ENCODE peak calls at places on chromosomes 5 and 9, in six cellular contexts. Q is spleen, A is tibial nerve, C is A549, X is IMR-90, Y is esophagus muscularis mucosa. I is an unnamed sample.

GRCh38 chr9:116741106-116741740 is 54.1 kb downstream of the TRIM32 start:
- DNase-seq in A (no peak), Q (no peak), Y (no peak), C (no peak), X (no peak), I (no peak)

GRCh38 chr9:21160178-21160577 is 6.3 kb downstream of the IFNA21 start:
- DNase-seq in C (no peak), Y (no peak), A (no peak), Q (no peak), X (no peak), I (no peak)

GRCh38 chr9:133839822-133840329 is 101.7 kb upstream of the SARDH start:
- DNase-seq in A (peak; percentile 33), X (peak; percentile 44), Y (no peak), C (no peak), Q (no peak), I (no peak)

GRCh38 chr9:77616191-77616590 is 31.9 kb downstream of the GNA14 start:
- DNase-seq in Y (no peak), A (no peak), Q (no peak), X (no peak), C (no peak), I (no peak)

GRCh38 chr5:6377582-6378127 is 692 bp downstream of the MED10 start:
- DNase-seq in X (no peak), Q (no peak), C (no peak), Y (no peak), A (no peak), I (no peak)

GRCh38 chr5:94575196-94575595 is 43.2 kb downstream of the KIAA0825 start:
- DNase-seq in Y (no peak), C (no peak), Q (no peak), A (no peak), X (no peak), I (no peak)

GRCh38 chr5:96187309-96188027 is 225.8 kb upstream of the ELL2 start:
- DNase-seq in A (no peak), Y (no peak), Q (no peak), X (no peak), C (no peak), I (no peak)

GRCh38 chr5:136137497-136138220 is 5.0 kb downstream of the SMAD5 start:
- DNase-seq in Q (no peak), C (no peak), A (no peak), X (no peak), Y (no peak), I (no peak)

GRCh38 chr5:119063579-119064379 is 7.1 kb upstream of the DMXL1 start:
- DNase-seq in C (no peak), Y (no peak), X (peak; percentile 41), Q (no peak), A (no peak), I (no peak)

GRCh38 chr9:27655454-27655853 is 82.2 kb upstream of the C9orf72 start:
- DNase-seq in C (no peak), Q (no peak), X (no peak), Y (no peak), A (no peak), I (no peak)

GRCh38 chr5:163261647-163262269 is 175.6 kb upstream of the CCNG1 start:
- DNase-seq in A (no peak), Q (no peak), Y (no peak), X (no peak), C (no peak), I (no peak)

GRCh38 chr5:132385321-132386105 is 16.0 kb downstream of the SLC22A5 start:
- DNase-seq in C (peak; percentile 89), A (no peak), Y (peak; percentile 91), X (peak; percentile 62), Q (peak; percentile 88), I (peak; percentile 88)

GRCh38 chr5:146894763-146895521 is 16.4 kb upstream of the PPP2R2B start:
- DNase-seq in Q (no peak), Y (no peak), C (no peak), A (no peak), X (no peak), I (no peak)

GRCh38 chr9:129665008-129665771 is at the start of gene PRRX2:
- DNase-seq in Q (no peak), X (peak; percentile 43), Y (no peak), C (peak; percentile 49), A (no peak), I (peak; percentile 48)

GRCh38 chr5:9859798-9860197 is 229.6 kb upstream of the TAS2R1 start:
- DNase-seq in A (no peak), Y (no peak), Q (no peak), X (no peak), C (no peak), I (no peak)

GRCh38 chr5:56688402-56688801 is 126.9 kb upstream of the MAP3K1 start:
- DNase-seq in C (no peak), X (no peak), Y (no peak), Q (no peak), A (no peak), I (no peak)

GRCh38 chr5:55523293-55523692 is 11.5 kb downstream of the PLPP1 start:
- DNase-seq in Q (no peak), Y (peak; percentile 55), X (no peak), A (no peak), C (no peak), I (no peak)

GRCh38 chr5:6340100-6340499 is 38.2 kb downstream of the MED10 start:
- DNase-seq in C (no peak), X (no peak), A (no peak), Y (no peak), Q (no peak), I (no peak)

GRCh38 chr9:124780060-124780756 is 3.3 kb downstream of the OLFML2A start:
- DNase-seq in X (no peak), A (no peak), C (no peak), Y (peak; percentile 91), Q (peak; percentile 68), I (peak; percentile 91)

GRCh38 chr5:181161534-181162175 is 14.3 kb downstream of the OR2V2 start:
- DNase-seq in Q (no peak), X (no peak), C (no peak), Y (no peak), A (no peak), I (no peak)

GRCh38 chr9:131318211-131318610 is 28.7 kb downstream of the PLPP7 start:
- DNase-seq in Q (peak; percentile 41), X (no peak), Y (no peak), A (peak; percentile 50), C (no peak), I (no peak)

GRCh38 chr5:124702442-124703024 is 43.9 kb downstream of the ZNF608 start:
- DNase-seq in Y (no peak), A (no peak), X (no peak), Q (no peak), C (no peak), I (no peak)

GRCh38 chr9:19369107-19369506 is 10.9 kb downstream of the RPS6 start:
- DNase-seq in Y (no peak), A (no peak), Q (no peak), C (no peak), X (no peak), I (no peak)

GRCh38 chr9:19372576-19372975 is 7.5 kb downstream of the RPS6 start:
- DNase-seq in C (no peak), A (no peak), Q (no peak), Y (no peak), X (no peak), I (no peak)

GRCh38 chr9:19373527-19373926 is 6.5 kb downstream of the RPS6 start:
- DNase-seq in Q (no peak), Y (no peak), C (no peak), A (no peak), X (no peak), I (no peak)

GRCh38 chr9:19375536-19375935 is 4.5 kb downstream of the RPS6 start:
- DNase-seq in A (no peak), C (no peak), Q (no peak), Y (no peak), X (peak; percentile 58), I (no peak)

DNA sequence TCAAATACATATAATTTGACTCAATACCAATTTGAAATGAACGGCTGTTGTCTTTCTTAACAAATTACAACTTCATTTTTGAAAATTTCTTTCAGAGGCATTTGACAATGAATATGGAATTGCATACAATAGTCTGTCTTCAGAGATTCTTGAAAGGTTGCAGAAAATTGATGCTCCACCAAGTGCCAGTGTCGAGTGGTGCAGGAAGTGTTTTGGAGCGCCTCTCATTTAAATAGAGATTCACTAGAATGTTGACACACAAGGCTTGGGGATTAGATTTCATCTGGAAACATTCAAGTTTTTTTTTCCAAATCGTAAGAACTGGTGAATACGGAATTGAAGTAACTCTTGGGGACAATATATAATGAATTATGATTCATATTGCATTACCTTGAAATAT is 8.1 kb downstream of the RPS6 start:
- DNase-seq in Y (no peak), Q (no peak), C (no peak), X (no peak), A (no peak), I (no peak)
- TF ChIP-seq CTCF in Y (no peak), Q (no peak), C (no peak), X (no peak), A (no peak), I (no peak)

DNA sequence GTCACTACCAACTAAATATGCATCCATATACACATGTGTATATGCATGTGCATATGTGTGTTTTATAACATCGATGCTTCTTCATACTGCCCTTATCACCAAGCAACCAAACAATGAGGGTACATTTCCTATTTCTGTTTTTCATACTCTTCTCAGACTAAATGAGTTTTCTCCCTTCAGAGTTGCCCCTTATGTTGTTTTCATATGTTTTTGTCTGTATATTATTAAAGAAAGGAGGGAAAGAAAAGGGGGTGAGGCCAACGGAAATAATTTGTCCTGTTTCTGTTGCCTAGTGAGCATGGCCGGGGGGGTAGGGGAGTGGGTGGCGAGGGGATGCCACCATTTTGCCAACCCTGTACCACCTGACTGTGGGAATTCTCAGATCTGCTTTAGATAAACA is 28.8 kb upstream of the NFIB start:
- DNase-seq in Q (no peak), A (no peak), Y (no peak), C (no peak), X (no peak), I (no peak)
- TF ChIP-seq POLR2A in Q (no peak), A (no peak), Y (no peak), C (no peak), X (no peak), I (no peak)

DNA sequence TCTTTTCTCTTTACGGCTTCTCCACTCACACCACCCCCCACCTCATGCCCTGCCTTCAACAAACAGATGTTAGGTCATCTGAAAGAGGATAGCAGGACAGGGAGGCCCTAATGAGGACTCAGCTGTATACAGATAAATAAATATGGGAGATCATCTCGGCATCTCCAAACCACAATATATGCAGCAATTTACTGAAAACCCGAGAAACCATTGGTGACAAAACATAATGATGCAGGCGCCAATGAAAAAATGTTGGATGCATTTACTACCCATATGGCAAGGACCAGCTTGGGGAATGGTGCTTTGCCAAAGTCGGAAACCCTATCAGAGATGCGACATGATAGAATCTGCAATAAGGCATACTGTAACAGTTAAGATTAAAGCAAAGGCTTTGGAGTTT is 91.9 kb downstream of the SNCAIP start:
- DNase-seq in Y (no peak), Q (no peak), A (no peak), X (peak; percentile 33), C (no peak), I (no peak)
- H3K4me3 ChIP-seq in Y (no peak overlapping the region), Q (no peak overlapping the region), A (no peak overlapping the region), X (peak overlapping the region; percentile 10), C (no peak overlapping the region), I (no peak overlapping the region)

DNA sequence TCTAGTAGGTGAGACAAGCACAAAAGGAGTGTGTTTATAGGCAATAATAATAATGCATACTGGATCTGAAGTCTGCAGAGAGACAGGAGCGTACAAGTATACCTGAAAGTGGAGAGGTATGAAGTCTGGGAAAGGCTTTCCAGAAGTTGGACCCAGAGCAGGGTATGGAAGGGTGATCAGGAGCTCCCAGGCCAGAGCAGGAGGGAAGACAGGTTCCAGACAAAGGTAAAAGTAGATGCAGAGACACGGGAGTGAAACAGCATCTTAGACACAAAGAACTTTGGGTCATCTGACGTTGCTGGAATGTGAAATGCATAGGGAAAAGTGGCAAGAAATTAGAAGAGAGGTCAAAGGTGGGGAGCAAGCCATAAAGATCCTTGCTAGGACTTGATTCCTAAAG is 175.1 kb downstream of the PAM start:
- DNase-seq in C (no peak), Q (no peak), Y (no peak), A (no peak), X (no peak), I (no peak)
- TF ChIP-seq CTCF in C (no peak), Q (no peak), Y (no peak), A (no peak), X (no peak), I (no peak)

I was measured in lower leg skin.